ENCODE peak calls at places on chromosomes 2 and 18, in four cellular contexts. Y is A549, J is HepG2, A is GM12878. D is an unnamed sample.

GRCh38 chr18:75104483-75104882 is 104.5 kb downstream of the PTGR3 start:
- DNase-seq in A (no peak), Y (no peak), J (no peak), D (no peak)

GRCh38 chr2:64196986-64197385 is 52.8 kb upstream of the PELI1 start:
- DNase-seq in A (no peak), J (no peak), Y (no peak), D (no peak)

GRCh38 chr2:217469203-217469810 is 533.5 kb downstream of the TNS1 start:
- DNase-seq in J (no peak), Y (no peak), A (no peak), D (no peak)

GRCh38 chr18:37483221-37483971 is 82.2 kb downstream of the CELF4 start:
- DNase-seq in Y (peak; percentile 11), J (no peak), A (no peak), D (no peak)

GRCh38 chr2:27954771-27955384 is 64.3 kb downstream of the BABAM2 start:
- DNase-seq in A (peak; percentile 16), Y (peak; percentile 96), J (peak; percentile 66), D (no peak)

GRCh38 chr2:145157626-145158025 is 637.7 kb upstream of the ZEB2 start:
- DNase-seq in Y (no peak), J (no peak), A (no peak), D (no peak)

GRCh38 chr18:12703714-12704113 is 872 bp downstream of the PSMG2 start:
- DNase-seq in J (no peak), Y (peak; percentile 10), A (no peak), D (peak; percentile 34)

GRCh38 chr18:11672846-11673454 is 16.1 kb upstream of the GNAL start:
- DNase-seq in Y (no peak), A (no peak), J (no peak), D (no peak)

GRCh38 chr2:26735883-26736588 is 28.0 kb upstream of the SLC35F6 start:
- DNase-seq in A (no peak), J (peak; percentile 48), Y (peak; percentile 43), D (peak; percentile 57)

GRCh38 chr18:74430231-74430630 is 26.9 kb downstream of the DIPK1C start:
- DNase-seq in J (no peak), Y (no peak), A (no peak), D (no peak)

GRCh38 chr2:85865539-85866164 is 23.1 kb downstream of the ST3GAL5 start:
- DNase-seq in J (no peak), A (peak; percentile 62), Y (no peak), D (no peak)

GRCh38 chr2:218320704-218321336 is 28.5 kb upstream of the TMBIM1 start:
- DNase-seq in J (no peak), Y (no peak), A (no peak), D (no peak)

GRCh38 chr2:54859997-54860701 is 136.7 kb downstream of the EML6 start:
- DNase-seq in Y (peak; percentile 55), J (no peak), A (no peak), D (no peak)

GRCh38 chr18:36211612-36212065 is 24.3 kb downstream of the MOCOS start:
- DNase-seq in A (peak; percentile 12), Y (no peak), J (no peak), D (no peak)
- TF ChIP-seq USF2 in A (no peak), Y (no peak), J (no peak), D (no peak)

GRCh38 chr2:10408649-10409579 is 39.2 kb downstream of the ODC1 start:
- DNase-seq in J (peak; percentile 87), A (peak; percentile 71), Y (peak; percentile 93), D (peak; percentile 97)

GRCh38 chr2:10410716-10411437 is 37.2 kb downstream of the ODC1 start:
- DNase-seq in Y (no peak), J (no peak), A (no peak), D (no peak)

GRCh38 chr2:10411557-10411956 is 36.6 kb downstream of the ODC1 start:
- DNase-seq in J (no peak), A (no peak), Y (no peak), D (no peak)

GRCh38 chr2:10407841-10408648 is 40.1 kb downstream of the ODC1 start:
- DNase-seq in J (peak; percentile 84), A (peak; percentile 51), Y (peak; percentile 97), D (no peak)

DNA sequence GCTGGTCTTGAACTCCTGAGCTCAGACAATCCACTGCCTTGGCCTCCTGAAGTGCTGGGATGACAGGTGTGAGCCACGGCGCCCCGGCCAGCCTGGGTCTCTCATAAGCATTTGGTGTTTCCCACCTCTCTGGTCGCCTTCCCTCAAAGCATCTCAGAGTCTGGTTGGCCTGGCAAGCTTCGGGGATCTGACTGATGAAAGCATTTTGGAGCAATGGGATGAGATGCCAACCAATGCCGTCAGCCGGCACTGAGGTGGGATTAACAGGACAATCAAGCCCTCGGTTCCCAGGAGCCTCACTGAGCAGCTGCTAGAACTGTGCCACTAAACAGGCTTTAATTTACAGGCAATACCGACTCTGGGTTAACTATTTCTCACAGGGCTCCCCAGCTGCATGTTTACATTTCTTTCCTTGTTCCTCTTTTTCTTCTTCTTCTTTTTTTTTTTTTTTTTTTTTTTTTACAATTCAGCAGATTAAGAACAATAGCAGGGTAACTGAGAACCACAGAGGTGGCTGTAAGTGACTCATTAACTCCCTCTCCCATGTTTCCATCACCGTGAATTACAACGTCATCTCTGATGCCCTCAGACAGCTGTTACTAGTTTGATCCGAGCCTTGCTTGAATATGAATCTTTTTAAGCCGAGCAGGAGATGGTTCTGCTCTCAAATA is 38.0 kb downstream of the ODC1 start:
- DNase-seq in A (peak; percentile 86), Y (no peak), J (no peak), D (no peak)
- TF ChIP-seq PBX3 in A (no peak), Y (no peak), J (no peak), D (no peak)

GRCh38 chr2:43075054-43075593 is 151.3 kb downstream of the ZFP36L2 start:
- DNase-seq in J (peak; percentile 76), Y (peak; percentile 79), A (no peak), D (peak; percentile 66)

GRCh38 chr2:43071629-43072550 is 154.5 kb downstream of the ZFP36L2 start:
- DNase-seq in J (no peak), A (no peak), Y (no peak), D (no peak)

GRCh38 chr2:43074592-43075053 is 151.8 kb downstream of the ZFP36L2 start:
- DNase-seq in A (no peak), J (no peak), Y (no peak), D (no peak)

GRCh38 chr2:43074052-43074451 is 152.4 kb downstream of the ZFP36L2 start:
- DNase-seq in J (no peak), Y (no peak), A (no peak), D (no peak)

GRCh38 chr2:43073373-43073772 is 153.0 kb downstream of the ZFP36L2 start:
- DNase-seq in A (no peak), Y (peak; percentile 64), J (no peak), D (no peak)
- TF ChIP-seq USF2 in A (no peak), Y (no peak), J (no peak), D (no peak)

DNA sequence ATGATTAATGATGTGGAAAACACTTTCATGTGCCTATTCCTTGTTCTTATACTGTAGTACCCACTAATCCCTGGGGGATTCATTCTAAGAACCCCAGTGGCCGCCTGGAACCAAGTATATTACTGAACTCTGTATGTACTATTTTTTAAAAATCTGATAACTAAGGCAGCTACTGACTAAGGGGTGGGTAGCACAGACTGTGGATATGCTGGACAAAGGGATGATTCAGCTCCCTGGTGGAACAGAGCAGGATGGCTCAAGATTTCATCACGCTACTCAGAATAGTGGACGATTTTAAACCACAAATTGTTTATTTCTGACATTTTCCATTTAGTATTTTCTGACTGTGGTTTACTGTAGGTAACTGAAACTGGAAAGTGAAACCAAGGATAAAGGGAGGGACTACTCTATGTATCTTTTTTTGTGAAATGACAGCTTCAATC is 41.8 kb upstream of the CDC42EP3 start:
- DNase-seq in Y (no peak), J (no peak), A (peak; percentile 13), D (no peak)
- TF ChIP-seq PBX3 in Y (no peak), J (no peak), A (no peak), D (peak; percentile 90)

DNA sequence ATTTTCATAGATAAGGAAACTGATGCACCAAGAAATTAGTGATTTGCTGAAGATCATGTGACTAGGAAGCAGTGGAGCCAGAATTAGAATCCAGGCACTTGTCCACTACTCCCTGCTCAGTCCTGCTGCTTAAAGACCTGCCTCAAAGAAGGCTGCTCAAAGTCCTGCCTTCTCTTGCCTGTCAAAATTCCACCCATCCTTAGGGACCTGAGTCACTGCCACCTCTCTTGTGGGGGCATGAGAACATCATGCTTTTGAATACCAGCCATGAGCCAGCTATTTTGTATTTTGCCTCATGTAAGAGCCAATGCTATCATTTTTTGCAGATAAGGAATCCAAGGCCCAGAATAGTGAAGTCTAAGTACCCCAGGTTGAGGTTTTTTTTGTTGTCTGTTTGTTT is 47.1 kb downstream of the DDX1 start:
- DNase-seq in J (no peak), Y (no peak), A (no peak), D (no peak)
- TF ChIP-seq USF2 in J (no peak), Y (no peak), A (no peak), D (no peak)

GRCh38 chr2:199929257-199929656 is 18.2 kb downstream of the C2orf69 start:
- DNase-seq in J (no peak), A (no peak), Y (no peak), D (no peak)
- TF ChIP-seq PBX3 in J (no peak), A (no peak), Y (no peak), D (no peak)

GRCh38 chr2:43127941-43128561 is 98.4 kb downstream of the ZFP36L2 start:
- DNase-seq in J (no peak), Y (no peak), A (no peak), D (no peak)
- TF ChIP-seq USF2 in J (no peak), Y (no peak), A (no peak), D (no peak)

DNA sequence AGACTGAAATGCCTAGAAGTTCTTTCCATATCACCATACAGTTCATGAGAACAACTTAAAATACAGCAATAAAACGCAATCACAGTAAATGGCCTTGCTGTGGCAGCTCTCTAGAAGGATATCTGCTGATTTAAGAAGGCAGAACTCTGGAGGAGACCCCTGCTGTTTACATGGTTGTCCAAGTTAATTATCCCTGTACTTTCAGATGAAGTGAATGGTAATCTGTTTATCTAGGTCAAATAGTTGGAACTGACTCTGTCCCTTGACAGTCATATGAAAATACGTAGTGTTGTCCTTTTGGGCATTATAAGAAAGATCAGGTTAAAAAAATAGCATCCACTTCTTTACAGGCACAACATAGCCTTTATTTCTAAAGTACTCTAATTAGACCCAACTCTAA is 115.6 kb downstream of the COLEC12 start:
- DNase-seq in A (no peak), J (no peak), Y (no peak), D (no peak)
- TF ChIP-seq PBX3 in A (no peak), J (no peak), Y (no peak), D (no peak)